ENCODE peak calls at places on chromosomes 11 and 22, in ten cellular contexts. P is lung; D is Caco-2; F is A549; S is CD8-positive, alpha-beta T cell; V is mammary epithelial cell; J is psoas muscle; X is lower leg skin; Y is AG04450; T is RWPE2. C is an unnamed sample.

GRCh38 chr11:83006877-83007330 is 64.8 kb downstream of the RAB30 start:
- DNase-seq in P (no peak), D (no peak), F (no peak), S (no peak), V (no peak), J (no peak), X (no peak), Y (no peak), T (no peak), C (peak; percentile 53)

GRCh38 chr11:75023446-75024067 is 34.8 kb downstream of the NEU3 start:
- DNase-seq in P (no peak), D (no peak), F (no peak), S (no peak), V (no peak), J (no peak), X (no peak), Y (no peak), T (no peak), C (no peak)

GRCh38 chr11:121654506-121655480 is 202.0 kb upstream of the SORL1-AS1 start:
- DNase-seq in P (peak; percentile 36), D (no peak), F (no peak), S (no peak), V (no peak), J (no peak), X (no peak), Y (no peak), T (no peak), C (no peak)

GRCh38 chr11:30254307-30255298 is 23.8 kb downstream of the FSHB start:
- DNase-seq in P (no peak), D (no peak), F (no peak), S (no peak), V (no peak), J (no peak), X (no peak), Y (no peak), T (no peak), C (no peak)

GRCh38 chr11:80593981-80594380 is 1153.2 kb upstream of the TENM4 start:
- DNase-seq in P (no peak), D (peak; percentile 43), F (peak; percentile 7), S (no peak), V (peak; percentile 76), J (no peak), X (no peak), Y (no peak), T (no peak), C (no peak)

GRCh38 chr22:32918741-32919140 is 117.2 kb downstream of the TIMP3 start:
- DNase-seq in P (no peak), D (no peak), F (no peak), S (no peak), V (no peak), J (no peak), X (no peak), Y (no peak), T (no peak), C (no peak)

GRCh38 chr11:40037005-40037404 is 1422.4 kb downstream of the LRRC4C start:
- DNase-seq in P (no peak), D (peak; percentile 51), F (no peak), S (no peak), V (no peak), J (no peak), X (no peak), Y (no peak), T (no peak), C (no peak)

GRCh38 chr22:32897400-32897799 is 95.9 kb downstream of the TIMP3 start:
- DNase-seq in P (no peak), D (no peak), F (no peak), S (no peak), V (peak; percentile 81), J (no peak), X (no peak), Y (no peak), T (no peak), C (no peak)

GRCh38 chr11:82703796-82704195 is 29.9 kb downstream of the FAM181B start:
- DNase-seq in P (no peak), D (no peak), F (no peak), S (no peak), V (peak; percentile 5), J (no peak), X (no peak), Y (no peak), T (no peak), C (no peak)

GRCh38 chr22:46860562-46860961 is 98.1 kb downstream of the TBC1D22A start:
- DNase-seq in P (peak; percentile 16), D (no peak), F (no peak), S (no peak), V (no peak), J (no peak), X (peak; percentile 59), Y (no peak), T (no peak), C (no peak)

GRCh38 chr22:46861968-46862367 is 99.5 kb downstream of the TBC1D22A start:
- DNase-seq in P (no peak), D (no peak), F (no peak), S (no peak), V (no peak), J (no peak), X (peak; percentile 57), Y (no peak), T (no peak), C (no peak)

GRCh38 chr22:46862418-46863324 is 100.2 kb downstream of the TBC1D22A start:
- DNase-seq in P (no peak), D (no peak), F (no peak), S (no peak), V (no peak), J (no peak), X (peak; percentile 60), Y (no peak), T (no peak), C (no peak)

GRCh38 chr22:46863794-46864193 is 101.3 kb downstream of the TBC1D22A start:
- DNase-seq in P (no peak), D (no peak), F (no peak), S (no peak), V (no peak), J (no peak), X (peak; percentile 66), Y (no peak), T (no peak), C (no peak)

GRCh38 chr22:46861468-46861867 is 99.0 kb downstream of the TBC1D22A start:
- DNase-seq in P (peak; percentile 6), D (no peak), F (no peak), S (no peak), V (no peak), J (no peak), X (peak; percentile 76), Y (no peak), T (no peak), C (no peak)
- TF ChIP-seq CTCF in P (no peak), D (no peak), F (no peak), S (no peak), V (no peak), J (no peak), X (no peak), Y (no peak), T (no peak), C (no peak)

DNA sequence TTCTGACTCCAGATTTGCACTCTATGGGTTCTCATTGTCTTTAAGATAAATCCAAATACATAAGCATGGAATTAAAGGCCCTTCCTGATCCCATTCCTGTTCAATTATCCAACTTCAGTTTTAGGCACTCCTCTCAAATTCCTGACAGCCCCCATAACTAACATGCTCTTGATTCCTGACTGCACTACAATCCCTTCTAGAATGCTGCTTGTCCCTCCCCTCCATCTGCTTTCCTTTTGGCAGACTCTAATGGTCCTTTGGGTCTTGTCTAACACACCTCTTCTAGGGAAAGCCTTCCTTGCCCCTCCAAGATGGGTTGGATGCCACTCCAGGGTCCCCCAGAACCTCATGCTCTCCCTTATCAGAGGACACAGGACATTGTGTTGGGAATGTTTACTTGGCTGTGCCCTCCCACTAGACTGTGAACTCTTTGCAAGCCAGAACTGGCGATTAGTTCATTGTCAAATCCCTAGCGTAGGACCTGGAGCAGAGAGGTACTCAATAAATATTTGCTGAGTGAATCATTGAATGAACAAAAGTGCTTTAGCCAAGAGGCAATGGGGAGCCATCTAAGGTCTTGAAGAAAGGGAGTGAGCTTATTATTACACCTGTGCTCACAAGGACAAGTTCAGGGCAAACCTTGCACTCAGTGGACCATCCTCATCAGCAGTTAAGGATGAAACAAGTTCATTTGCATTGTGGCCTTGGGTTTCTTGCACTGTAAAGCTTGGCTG is 1.2 kb upstream of the RASSF10 start:
- DNase-seq in P (no peak), D (peak; percentile 47), F (peak; percentile 59), S (no peak), V (peak; percentile 73), J (no peak), X (no peak), Y (no peak), T (no peak), C (no peak)
- H3K4me3 ChIP-seq in P (no peak overlapping the region), D (no peak overlapping the region), F (no peak overlapping the region), S (no peak overlapping the region), V (peak overlapping the region; percentile 66), J (no peak overlapping the region), X (no peak overlapping the region), Y (no peak overlapping the region), T (no peak overlapping the region), C (no peak overlapping the region)

GRCh38 chr11:73403541-73403940 is 27.3 kb downstream of the RELT start:
- DNase-seq in P (no peak), D (no peak), F (no peak), S (no peak), V (no peak), J (no peak), X (peak; percentile 76), Y (no peak), T (no peak), C (no peak)

GRCh38 chr11:73404048-73404447 is 27.8 kb downstream of the RELT start:
- DNase-seq in P (peak; percentile 69), D (peak; percentile 81), F (peak; percentile 63), S (no peak), V (peak; percentile 31), J (peak; percentile 81), X (peak; percentile 87), Y (no peak), T (no peak), C (no peak)

GRCh38 chr11:73401217-73401923 is 25.2 kb downstream of the RELT start:
- DNase-seq in P (no peak), D (no peak), F (no peak), S (no peak), V (no peak), J (no peak), X (no peak), Y (no peak), T (no peak), C (no peak)

GRCh38 chr11:73401924-73402833 is 26.0 kb downstream of the RELT start:
- DNase-seq in P (no peak), D (no peak), F (no peak), S (no peak), V (no peak), J (no peak), X (peak; percentile 84), Y (no peak), T (no peak), C (no peak)

GRCh38 chr11:73402834-73403185 is 26.6 kb downstream of the RELT start:
- DNase-seq in P (no peak), D (peak; percentile 57), F (no peak), S (no peak), V (no peak), J (no peak), X (no peak), Y (no peak), T (no peak), C (no peak)
- TF ChIP-seq CTCF in P (no peak), D (no peak), F (peak; percentile 37), S (no peak), V (no peak), J (no peak), X (no peak), Y (peak; percentile 51), T (peak; percentile 34), C (peak; percentile 42)

GRCh38 chr11:112196519-112197087 is 21.3 kb downstream of the BCO2 start:
- DNase-seq in P (no peak), D (no peak), F (no peak), S (no peak), V (no peak), J (no peak), X (no peak), Y (no peak), T (no peak), C (no peak)
- H3K4me3 ChIP-seq in P (no peak overlapping the region), D (no peak overlapping the region), F (no peak overlapping the region), S (no peak overlapping the region), V (no peak overlapping the region), J (no peak overlapping the region), X (no peak overlapping the region), Y (no peak overlapping the region), T (no peak overlapping the region), C (no peak overlapping the region)

C was measured in GM12864.